ENCODE peak calls at places on chromosomes 2 and 18, in ten cellular contexts. One of them, this sample, is unnamed.

GRCh38 chr2:102975996-102976636 is 214.3 kb downstream of the TMEM182 start:
- DNase-seq in A549: peak
- DNase-seq in astrocyte of the spinal cord: peak
- DNase-seq in NCI-H2171: peak
- DNase-seq in HCEC 1CT: no peak
- DNase-seq in activated CD8-positive, alpha-beta memory T cell treated with anti-CD3 and anti-CD28 coated beads for 48 hours: no peak
- DNase-seq in sciatic nerve: no peak
- DNase-seq in colonic mucosa: peak
- DNase-seq in NCI-H1105: peak
- DNase-seq in glomerular endothelial cell: no peak
- DNase-seq in this sample: no peak

GRCh38 chr18:36706313-36706881 is 122.4 kb downstream of the TPGS2 start:
- DNase-seq in A549: no peak
- DNase-seq in astrocyte of the spinal cord: no peak
- DNase-seq in NCI-H2171: no peak
- DNase-seq in HCEC 1CT: no peak
- DNase-seq in activated CD8-positive, alpha-beta memory T cell treated with anti-CD3 and anti-CD28 coated beads for 48 hours: no peak
- DNase-seq in sciatic nerve: no peak
- DNase-seq in colonic mucosa: no peak
- DNase-seq in NCI-H1105: no peak
- DNase-seq in glomerular endothelial cell: no peak
- DNase-seq in this sample: no peak

GRCh38 chr2:182426082-182426914 is 538 bp downstream of the PDE1A start:
- DNase-seq in A549: no peak
- DNase-seq in astrocyte of the spinal cord: no peak
- DNase-seq in NCI-H2171: no peak
- DNase-seq in HCEC 1CT: peak
- DNase-seq in activated CD8-positive, alpha-beta memory T cell treated with anti-CD3 and anti-CD28 coated beads for 48 hours: no peak
- DNase-seq in sciatic nerve: no peak
- DNase-seq in colonic mucosa: no peak
- DNase-seq in NCI-H1105: no peak
- DNase-seq in glomerular endothelial cell: no peak
- DNase-seq in this sample: no peak

GRCh38 chr2:105404736-105405135 is 5.9 kb upstream of the FHL2 start:
- DNase-seq in A549: no peak
- DNase-seq in astrocyte of the spinal cord: no peak
- DNase-seq in NCI-H2171: no peak
- DNase-seq in HCEC 1CT: no peak
- DNase-seq in activated CD8-positive, alpha-beta memory T cell treated with anti-CD3 and anti-CD28 coated beads for 48 hours: no peak
- DNase-seq in sciatic nerve: no peak
- DNase-seq in colonic mucosa: no peak
- DNase-seq in NCI-H1105: no peak
- DNase-seq in glomerular endothelial cell: no peak
- DNase-seq in this sample: no peak

GRCh38 chr2:161004379-161004778 is 155.8 kb upstream of the TANK start:
- DNase-seq in A549: peak
- DNase-seq in astrocyte of the spinal cord: peak
- DNase-seq in NCI-H2171: no peak
- DNase-seq in HCEC 1CT: peak
- DNase-seq in activated CD8-positive, alpha-beta memory T cell treated with anti-CD3 and anti-CD28 coated beads for 48 hours: no peak
- DNase-seq in sciatic nerve: no peak
- DNase-seq in colonic mucosa: no peak
- DNase-seq in NCI-H1105: no peak
- DNase-seq in glomerular endothelial cell: no peak
- DNase-seq in this sample: no peak

GRCh38 chr2:134181219-134181618 is 72.7 kb upstream of the MGAT5 start:
- DNase-seq in A549: no peak
- DNase-seq in astrocyte of the spinal cord: no peak
- DNase-seq in NCI-H2171: no peak
- DNase-seq in HCEC 1CT: no peak
- DNase-seq in activated CD8-positive, alpha-beta memory T cell treated with anti-CD3 and anti-CD28 coated beads for 48 hours: no peak
- DNase-seq in sciatic nerve: no peak
- DNase-seq in colonic mucosa: peak
- DNase-seq in NCI-H1105: no peak
- DNase-seq in glomerular endothelial cell: no peak
- DNase-seq in this sample: peak

GRCh38 chr2:8794923-8795825 is 42.2 kb downstream of the KIDINS220 start:
- DNase-seq in A549: no peak
- DNase-seq in astrocyte of the spinal cord: no peak
- DNase-seq in NCI-H2171: no peak
- DNase-seq in HCEC 1CT: peak
- DNase-seq in activated CD8-positive, alpha-beta memory T cell treated with anti-CD3 and anti-CD28 coated beads for 48 hours: no peak
- DNase-seq in sciatic nerve: no peak
- DNase-seq in colonic mucosa: no peak
- DNase-seq in NCI-H1105: no peak
- DNase-seq in glomerular endothelial cell: no peak
- DNase-seq in this sample: no peak

GRCh38 chr18:74478316-74478715 is 17.8 kb upstream of the CNDP2 start:
- DNase-seq in A549: no peak
- DNase-seq in astrocyte of the spinal cord: no peak
- DNase-seq in NCI-H2171: no peak
- DNase-seq in HCEC 1CT: no peak
- DNase-seq in activated CD8-positive, alpha-beta memory T cell treated with anti-CD3 and anti-CD28 coated beads for 48 hours: no peak
- DNase-seq in sciatic nerve: no peak
- DNase-seq in colonic mucosa: no peak
- DNase-seq in NCI-H1105: no peak
- DNase-seq in glomerular endothelial cell: no peak
- DNase-seq in this sample: no peak

GRCh38 chr2:170500770-170501169 is 214.4 kb upstream of the SP5 start:
- DNase-seq in A549: no peak
- DNase-seq in astrocyte of the spinal cord: no peak
- DNase-seq in NCI-H2171: no peak
- DNase-seq in HCEC 1CT: peak
- DNase-seq in activated CD8-positive, alpha-beta memory T cell treated with anti-CD3 and anti-CD28 coated beads for 48 hours: no peak
- DNase-seq in sciatic nerve: no peak
- DNase-seq in colonic mucosa: no peak
- DNase-seq in NCI-H1105: no peak
- DNase-seq in glomerular endothelial cell: no peak
- DNase-seq in this sample: no peak

GRCh38 chr2:38187416-38188127 is 111.6 kb upstream of the CYP1B1 start:
- DNase-seq in A549: no peak
- DNase-seq in astrocyte of the spinal cord: peak
- DNase-seq in NCI-H2171: no peak
- DNase-seq in HCEC 1CT: peak
- DNase-seq in activated CD8-positive, alpha-beta memory T cell treated with anti-CD3 and anti-CD28 coated beads for 48 hours: no peak
- DNase-seq in sciatic nerve: peak
- DNase-seq in colonic mucosa: peak
- DNase-seq in NCI-H1105: no peak
- DNase-seq in glomerular endothelial cell: no peak
- DNase-seq in this sample: no peak

GRCh38 chr2:183079335-183079775 is 808 bp downstream of the DUSP19 start:
- DNase-seq in A549: no peak
- DNase-seq in astrocyte of the spinal cord: no peak
- DNase-seq in NCI-H2171: no peak
- DNase-seq in HCEC 1CT: peak
- DNase-seq in activated CD8-positive, alpha-beta memory T cell treated with anti-CD3 and anti-CD28 coated beads for 48 hours: no peak
- DNase-seq in sciatic nerve: no peak
- DNase-seq in colonic mucosa: no peak
- DNase-seq in NCI-H1105: no peak
- DNase-seq in glomerular endothelial cell: no peak
- DNase-seq in this sample: no peak

GRCh38 chr2:180125245-180125962 is 118.3 kb upstream of the CWC22 start:
- DNase-seq in A549: peak
- DNase-seq in astrocyte of the spinal cord: peak
- DNase-seq in NCI-H2171: peak
- DNase-seq in HCEC 1CT: peak
- DNase-seq in activated CD8-positive, alpha-beta memory T cell treated with anti-CD3 and anti-CD28 coated beads for 48 hours: no peak
- DNase-seq in sciatic nerve: peak
- DNase-seq in colonic mucosa: peak
- DNase-seq in NCI-H1105: peak
- DNase-seq in glomerular endothelial cell: peak
- DNase-seq in this sample: peak

GRCh38 chr18:26821181-26821580 is 44.3 kb downstream of the AQP4 start:
- DNase-seq in A549: no peak
- DNase-seq in astrocyte of the spinal cord: no peak
- DNase-seq in NCI-H2171: no peak
- DNase-seq in HCEC 1CT: no peak
- DNase-seq in activated CD8-positive, alpha-beta memory T cell treated with anti-CD3 and anti-CD28 coated beads for 48 hours: no peak
- DNase-seq in sciatic nerve: no peak
- DNase-seq in colonic mucosa: no peak
- DNase-seq in NCI-H1105: no peak
- DNase-seq in glomerular endothelial cell: no peak
- DNase-seq in this sample: no peak

GRCh38 chr2:48337871-48338270 is 192.1 kb upstream of the STON1 start:
- DNase-seq in A549: no peak
- DNase-seq in astrocyte of the spinal cord: no peak
- DNase-seq in NCI-H2171: no peak
- DNase-seq in HCEC 1CT: no peak
- DNase-seq in activated CD8-positive, alpha-beta memory T cell treated with anti-CD3 and anti-CD28 coated beads for 48 hours: no peak
- DNase-seq in sciatic nerve: no peak
- DNase-seq in colonic mucosa: no peak
- DNase-seq in NCI-H1105: no peak
- DNase-seq in glomerular endothelial cell: no peak
- DNase-seq in this sample: no peak

GRCh38 chr18:23281626-23282436 is 146.5 kb downstream of the CABLES1 start:
- DNase-seq in A549: peak
- DNase-seq in astrocyte of the spinal cord: peak
- DNase-seq in NCI-H2171: no peak
- DNase-seq in HCEC 1CT: no peak
- DNase-seq in activated CD8-positive, alpha-beta memory T cell treated with anti-CD3 and anti-CD28 coated beads for 48 hours: no peak
- DNase-seq in sciatic nerve: no peak
- DNase-seq in colonic mucosa: peak
- DNase-seq in NCI-H1105: no peak
- DNase-seq in glomerular endothelial cell: peak
- DNase-seq in this sample: no peak

GRCh38 chr2:46495347-46496030 is 16.1 kb downstream of the TMEM247 start:
- DNase-seq in A549: no peak
- DNase-seq in astrocyte of the spinal cord: peak
- DNase-seq in NCI-H2171: no peak
- DNase-seq in HCEC 1CT: peak
- DNase-seq in activated CD8-positive, alpha-beta memory T cell treated with anti-CD3 and anti-CD28 coated beads for 48 hours: no peak
- DNase-seq in sciatic nerve: no peak
- DNase-seq in colonic mucosa: peak
- DNase-seq in NCI-H1105: no peak
- DNase-seq in glomerular endothelial cell: no peak
- DNase-seq in this sample: no peak

GRCh38 chr18:45565280-45565970 is 49.9 kb upstream of the SLC14A2 start:
- DNase-seq in A549: no peak
- DNase-seq in astrocyte of the spinal cord: no peak
- DNase-seq in NCI-H2171: no peak
- DNase-seq in HCEC 1CT: no peak
- DNase-seq in activated CD8-positive, alpha-beta memory T cell treated with anti-CD3 and anti-CD28 coated beads for 48 hours: no peak
- DNase-seq in sciatic nerve: no peak
- DNase-seq in colonic mucosa: no peak
- DNase-seq in NCI-H1105: no peak
- DNase-seq in glomerular endothelial cell: no peak
- DNase-seq in this sample: no peak

GRCh38 chr2:238505892-238506280 is 79.2 kb downstream of the ASB1 start:
- DNase-seq in A549: no peak
- DNase-seq in astrocyte of the spinal cord: no peak
- DNase-seq in NCI-H2171: no peak
- DNase-seq in HCEC 1CT: no peak
- DNase-seq in activated CD8-positive, alpha-beta memory T cell treated with anti-CD3 and anti-CD28 coated beads for 48 hours: no peak
- DNase-seq in sciatic nerve: peak
- DNase-seq in colonic mucosa: no peak
- DNase-seq in NCI-H1105: no peak
- DNase-seq in glomerular endothelial cell: no peak
- DNase-seq in this sample: no peak

GRCh38 chr2:54808642-54809041 is 85.2 kb downstream of the EML6 start:
- DNase-seq in A549: no peak
- DNase-seq in astrocyte of the spinal cord: no peak
- DNase-seq in NCI-H2171: no peak
- DNase-seq in HCEC 1CT: no peak
- DNase-seq in activated CD8-positive, alpha-beta memory T cell treated with anti-CD3 and anti-CD28 coated beads for 48 hours: no peak
- DNase-seq in sciatic nerve: no peak
- DNase-seq in colonic mucosa: no peak
- DNase-seq in NCI-H1105: no peak
- DNase-seq in glomerular endothelial cell: no peak
- DNase-seq in this sample: no peak

GRCh38 chr2:19670303-19670702 is 231.5 kb downstream of the TTC32 start:
- DNase-seq in A549: no peak
- DNase-seq in astrocyte of the spinal cord: no peak
- DNase-seq in NCI-H2171: no peak
- DNase-seq in HCEC 1CT: no peak
- DNase-seq in activated CD8-positive, alpha-beta memory T cell treated with anti-CD3 and anti-CD28 coated beads for 48 hours: no peak
- DNase-seq in sciatic nerve: no peak
- DNase-seq in colonic mucosa: no peak
- DNase-seq in NCI-H1105: no peak
- DNase-seq in glomerular endothelial cell: no peak
- DNase-seq in this sample: no peak

GRCh38 chr2:164178835-164179470 is 442.3 kb downstream of the GRB14 start:
- DNase-seq in A549: no peak
- DNase-seq in astrocyte of the spinal cord: peak
- DNase-seq in NCI-H2171: no peak
- DNase-seq in HCEC 1CT: peak
- DNase-seq in activated CD8-positive, alpha-beta memory T cell treated with anti-CD3 and anti-CD28 coated beads for 48 hours: no peak
- DNase-seq in sciatic nerve: no peak
- DNase-seq in colonic mucosa: no peak
- DNase-seq in NCI-H1105: no peak
- DNase-seq in glomerular endothelial cell: no peak
- DNase-seq in this sample: no peak

GRCh38 chr2:240350006-240350355 is 85.5 kb upstream of the GPC1 start:
- DNase-seq in A549: no peak
- DNase-seq in astrocyte of the spinal cord: no peak
- DNase-seq in NCI-H2171: no peak
- DNase-seq in HCEC 1CT: no peak
- DNase-seq in activated CD8-positive, alpha-beta memory T cell treated with anti-CD3 and anti-CD28 coated beads for 48 hours: no peak
- DNase-seq in sciatic nerve: peak
- DNase-seq in colonic mucosa: no peak
- DNase-seq in NCI-H1105: no peak
- DNase-seq in glomerular endothelial cell: no peak
- DNase-seq in this sample: no peak

GRCh38 chr2:111200333-111200879 is 79.7 kb downstream of the BCL2L11 start:
- DNase-seq in A549: no peak
- DNase-seq in astrocyte of the spinal cord: no peak
- DNase-seq in NCI-H2171: peak
- DNase-seq in HCEC 1CT: no peak
- DNase-seq in activated CD8-positive, alpha-beta memory T cell treated with anti-CD3 and anti-CD28 coated beads for 48 hours: no peak
- DNase-seq in sciatic nerve: no peak
- DNase-seq in colonic mucosa: no peak
- DNase-seq in NCI-H1105: no peak
- DNase-seq in glomerular endothelial cell: no peak
- DNase-seq in this sample: no peak

GRCh38 chr18:3664563-3665178 is 214.7 kb downstream of the TGIF1 start:
- DNase-seq in A549: no peak
- DNase-seq in astrocyte of the spinal cord: peak
- DNase-seq in NCI-H2171: no peak
- DNase-seq in HCEC 1CT: no peak
- DNase-seq in activated CD8-positive, alpha-beta memory T cell treated with anti-CD3 and anti-CD28 coated beads for 48 hours: no peak
- DNase-seq in sciatic nerve: no peak
- DNase-seq in colonic mucosa: no peak
- DNase-seq in NCI-H1105: no peak
- DNase-seq in glomerular endothelial cell: no peak
- DNase-seq in this sample: no peak

GRCh38 chr2:121635371-121635770 is 13.9 kb downstream of the CLASP1 start:
- DNase-seq in A549: no peak
- DNase-seq in astrocyte of the spinal cord: no peak
- DNase-seq in NCI-H2171: peak
- DNase-seq in HCEC 1CT: no peak
- DNase-seq in activated CD8-positive, alpha-beta memory T cell treated with anti-CD3 and anti-CD28 coated beads for 48 hours: no peak
- DNase-seq in sciatic nerve: no peak
- DNase-seq in colonic mucosa: no peak
- DNase-seq in NCI-H1105: no peak
- DNase-seq in glomerular endothelial cell: no peak
- DNase-seq in this sample: no peak

GRCh38 chr18:76573325-76574025 is 78.4 kb upstream of the ZNF516 start:
- DNase-seq in A549: peak
- DNase-seq in astrocyte of the spinal cord: peak
- DNase-seq in NCI-H2171: no peak
- DNase-seq in HCEC 1CT: peak
- DNase-seq in activated CD8-positive, alpha-beta memory T cell treated with anti-CD3 and anti-CD28 coated beads for 48 hours: no peak
- DNase-seq in sciatic nerve: no peak
- DNase-seq in colonic mucosa: no peak
- DNase-seq in NCI-H1105: no peak
- DNase-seq in glomerular endothelial cell: no peak
- DNase-seq in this sample: no peak

GRCh38 chr18:67035026-67035425 is 431.1 kb upstream of the CDH19 start:
- DNase-seq in A549: no peak
- DNase-seq in astrocyte of the spinal cord: no peak
- DNase-seq in NCI-H2171: no peak
- DNase-seq in HCEC 1CT: no peak
- DNase-seq in activated CD8-positive, alpha-beta memory T cell treated with anti-CD3 and anti-CD28 coated beads for 48 hours: no peak
- DNase-seq in sciatic nerve: no peak
- DNase-seq in colonic mucosa: no peak
- DNase-seq in NCI-H1105: no peak
- DNase-seq in glomerular endothelial cell: no peak
- DNase-seq in this sample: no peak

GRCh38 chr2:181438298-181438697 is 18.9 kb upstream of the ITGA4 start:
- DNase-seq in A549: no peak
- DNase-seq in astrocyte of the spinal cord: no peak
- DNase-seq in NCI-H2171: no peak
- DNase-seq in HCEC 1CT: no peak
- DNase-seq in activated CD8-positive, alpha-beta memory T cell treated with anti-CD3 and anti-CD28 coated beads for 48 hours: no peak
- DNase-seq in sciatic nerve: no peak
- DNase-seq in colonic mucosa: no peak
- DNase-seq in NCI-H1105: no peak
- DNase-seq in glomerular endothelial cell: no peak
- DNase-seq in this sample: no peak

This sample was measured in effector CD4-positive, alpha-beta T cell.